ENCODE peak calls at places on chromosome 10, in seven cellular contexts. W is NCI-H1417, U is ACHN, G is NCI-H1092, R is fibroblast of mammary gland, P is GM20000, M is RKO. O is an unnamed sample.

GRCh38 chr10:48496831-48497792 is 107.8 kb downstream of the ARHGAP22 start:
- DNase-seq in W (no peak), U (peak; percentile 56), G (no peak), R (peak; percentile 80), P (no peak), M (no peak), O (peak; percentile 71)

GRCh38 chr10:125035136-125035535 is 93.2 kb downstream of the ZRANB1 start:
- DNase-seq in W (no peak), U (peak; percentile 79), G (no peak), R (peak; percentile 97), P (no peak), M (no peak), O (peak; percentile 2)

GRCh38 chr10:69474688-69475432 is 23.6 kb downstream of the TSPAN15 start:
- DNase-seq in W (no peak), U (peak; percentile 71), G (no peak), R (peak; percentile 93), P (no peak), M (no peak), O (peak; percentile 88)

GRCh38 chr10:35453855-35454532 is 117.7 kb downstream of the CCNY start:
- DNase-seq in W (no peak), U (no peak), G (no peak), R (peak; percentile 77), P (no peak), M (peak; percentile 19), O (peak; percentile 12)

GRCh38 chr10:121084029-121084674 is 233.0 kb downstream of the WDR11 start:
- DNase-seq in W (no peak), U (no peak), G (no peak), R (no peak), P (no peak), M (no peak), O (no peak)

GRCh38 chr10:17244712-17245365 is 16.8 kb downstream of the VIM start:
- DNase-seq in W (no peak), U (no peak), G (no peak), R (no peak), P (no peak), M (no peak), O (no peak)

GRCh38 chr10:133353202-133353959 is 4.4 kb downstream of the FUOM start:
- DNase-seq in W (no peak), U (no peak), G (no peak), R (no peak), P (no peak), M (no peak), O (no peak)

GRCh38 chr10:116312091-116312490 is 12.2 kb upstream of the CCDC172 start:
- DNase-seq in W (no peak), U (no peak), G (no peak), R (no peak), P (no peak), M (no peak), O (no peak)

GRCh38 chr10:43775379-43775778 is 126.7 kb upstream of the ZNF32 start:
- DNase-seq in W (no peak), U (no peak), G (no peak), R (no peak), P (no peak), M (no peak), O (no peak)

GRCh38 chr10:85151506-85151905 is 823.1 kb downstream of the CCSER2 start:
- DNase-seq in W (no peak), U (no peak), G (no peak), R (no peak), P (no peak), M (no peak), O (no peak)

GRCh38 chr10:9302142-9302746 is 1247.8 kb downstream of the GATA3 start:
- DNase-seq in W (peak; percentile 31), U (peak; percentile 55), G (no peak), R (peak; percentile 70), P (no peak), M (peak; percentile 75), O (peak; percentile 16)

GRCh38 chr10:119306514-119306951 is 99.2 kb downstream of the GRK5 start:
- DNase-seq in W (no peak), U (peak; percentile 80), G (no peak), R (no peak), P (peak; percentile 83), M (peak; percentile 38), O (no peak)

GRCh38 chr10:14009315-14010082 is 321.2 kb downstream of the FRMD4A start:
- DNase-seq in W (no peak), U (peak; percentile 34), G (no peak), R (peak; percentile 84), P (peak; percentile 53), M (no peak), O (no peak)

GRCh38 chr10:99236627-99237309 is 1.1 kb upstream of the HPSE2 start:
- DNase-seq in W (no peak), U (no peak), G (no peak), R (no peak), P (no peak), M (no peak), O (no peak)

GRCh38 chr10:34731885-34732701 is 83.0 kb downstream of the PARD3 start:
- DNase-seq in W (no peak), U (peak; percentile 53), G (no peak), R (peak; percentile 70), P (no peak), M (no peak), O (peak; percentile 88)

GRCh38 chr10:130757821-130758489 is 553.6 kb downstream of the TCERG1L start:
- DNase-seq in W (no peak), U (no peak), G (no peak), R (no peak), P (no peak), M (no peak), O (no peak)

GRCh38 chr10:99685232-99686041 is 26.1 kb downstream of the ENTPD7 start:
- DNase-seq in W (no peak), U (peak; percentile 59), G (no peak), R (no peak), P (peak; percentile 10), M (no peak), O (no peak)

GRCh38 chr10:107589081-107589480 is 424.6 kb upstream of the SORCS1 start:
- DNase-seq in W (no peak), U (no peak), G (no peak), R (peak; percentile 1), P (no peak), M (no peak), O (no peak)

GRCh38 chr10:70441877-70442205 is 360 bp upstream of the NODAL start:
- DNase-seq in W (peak; percentile 7), U (no peak), G (no peak), R (no peak), P (no peak), M (no peak), O (no peak)

GRCh38 chr10:124657806-124658205 is 86.4 kb downstream of the FAM53B start:
- DNase-seq in W (no peak), U (no peak), G (no peak), R (peak; percentile 53), P (no peak), M (no peak), O (no peak)

GRCh38 chr10:110356628-110357245 is 52.0 kb upstream of the SMNDC1 start:
- DNase-seq in W (no peak), U (peak; percentile 95), G (no peak), R (peak; percentile 95), P (peak; percentile 84), M (peak; percentile 96), O (no peak)

GRCh38 chr10:123301077-123301875 is 147.1 kb downstream of the BUB3 start:
- DNase-seq in W (no peak), U (peak; percentile 50), G (peak; percentile 37), R (peak; percentile 68), P (no peak), M (peak; percentile 48), O (no peak)

GRCh38 chr10:70551971-70552422 is 50.5 kb downstream of the PRF1 start:
- DNase-seq in W (no peak), U (peak; percentile 44), G (no peak), R (peak; percentile 64), P (no peak), M (no peak), O (no peak)

GRCh38 chr10:16870331-16870730 is 53.1 kb upstream of the RSU1 start:
- DNase-seq in W (no peak), U (no peak), G (no peak), R (no peak), P (no peak), M (no peak), O (no peak)

GRCh38 chr10:103445767-103446567 is 6.2 kb downstream of the CALHM2 start:
- DNase-seq in W (no peak), U (no peak), G (no peak), R (peak; percentile 99), P (no peak), M (no peak), O (peak; percentile 70)

GRCh38 chr10:110167149-110167548 is 40.3 kb upstream of the MXI1 start:
- DNase-seq in W (no peak), U (no peak), G (no peak), R (no peak), P (no peak), M (no peak), O (no peak)

GRCh38 chr10:49394933-49395740 is 752 bp downstream of the DRGX start:
- DNase-seq in W (no peak), U (no peak), G (peak; percentile 20), R (no peak), P (peak; percentile 52), M (no peak), O (no peak)

GRCh38 chr10:10367277-10367676 is 650.4 kb upstream of the CELF2 start:
- DNase-seq in W (no peak), U (no peak), G (no peak), R (no peak), P (no peak), M (no peak), O (no peak)

GRCh38 chr10:116587878-116588590 is 2.7 kb upstream of the PNLIPRP1 start:
- DNase-seq in W (no peak), U (no peak), G (no peak), R (no peak), P (no peak), M (peak; percentile 23), O (no peak)

GRCh38 chr10:71245420-71246325 is 33.3 kb downstream of the UNC5B start:
- DNase-seq in W (no peak), U (no peak), G (no peak), R (no peak), P (no peak), M (no peak), O (no peak)

GRCh38 chr10:72375585-72375984 is 20.9 kb upstream of the DNAJB12 start:
- DNase-seq in W (no peak), U (peak; percentile 19), G (no peak), R (no peak), P (no peak), M (peak; percentile 26), O (no peak)

GRCh38 chr10:54559498-54559897 is 241.5 kb downstream of the PCDH15 start:
- DNase-seq in W (no peak), U (no peak), G (no peak), R (peak; percentile 38), P (no peak), M (peak; percentile 1), O (no peak)

GRCh38 chr10:112832361-112832878 is 117.6 kb upstream of the TCF7L2 start:
- DNase-seq in W (no peak), U (peak; percentile 64), G (no peak), R (no peak), P (no peak), M (no peak), O (peak; percentile 18)

GRCh38 chr10:91349381-91349780 is 60.8 kb upstream of the HECTD2 start:
- DNase-seq in W (no peak), U (peak; percentile 31), G (no peak), R (peak; percentile 95), P (no peak), M (no peak), O (peak; percentile 46)

GRCh38 chr10:77716943-77717735 is 79.5 kb upstream of the KCNMA1 start:
- DNase-seq in W (peak; percentile 26), U (no peak), G (no peak), R (peak; percentile 67), P (no peak), M (no peak), O (no peak)